ENCODE peak calls at places on chromosomes 3 and 15, in ten cellular contexts. X is lower leg skin; N is effector memory CD4-positive, alpha-beta T cell; J is naive thymus-derived CD4-positive, alpha-beta T cell; O is AG04449; V is neural progenitor cell; Z is small intestine; Q is right lobe of liver; B is cardiac fibroblast; G is Peyer's patch. T is an unnamed sample.

GRCh38 chr15:68726246-68726645 is 94.4 kb downstream of the ANP32A start:
- DNase-seq in X (no peak), N (no peak), J (no peak), O (no peak), V (no peak), Z (no peak), Q (no peak), B (no peak), G (no peak), T (no peak)

GRCh38 chr3:111859974-111860859 is 1.2 kb downstream of the PHLDB2 start:
- DNase-seq in X (peak), N (peak), J (peak), O (no peak), V (peak), Z (peak), Q (peak), B (peak), G (peak), T (peak)

GRCh38 chr15:32674681-32675080 is 33.2 kb downstream of the SCG5 start:
- DNase-seq in X (no peak), N (no peak), J (no peak), O (no peak), V (no peak), Z (no peak), Q (no peak), B (no peak), G (no peak), T (no peak)

GRCh38 chr15:83160741-83161140 is 46.9 kb downstream of the HDGFL3 start:
- DNase-seq in X (no peak), N (no peak), J (no peak), O (no peak), V (no peak), Z (no peak), Q (no peak), B (no peak), G (no peak), T (no peak)

GRCh38 chr3:58104712-58105111 is 96.5 kb downstream of the FLNB start:
- DNase-seq in X (no peak), N (no peak), J (no peak), O (no peak), V (no peak), Z (no peak), Q (no peak), B (no peak), G (no peak), T (no peak)

GRCh38 chr15:29671308-29671981 is 150.8 kb downstream of the TJP1 start:
- DNase-seq in X (peak), N (no peak), J (no peak), O (no peak), V (no peak), Z (no peak), Q (no peak), B (peak), G (no peak), T (no peak)

GRCh38 chr3:107848516-107848915 is 242.3 kb downstream of the CD47 start:
- DNase-seq in X (no peak), N (no peak), J (no peak), O (no peak), V (no peak), Z (no peak), Q (no peak), B (no peak), G (no peak), T (no peak)

GRCh38 chr15:71743861-71744382 is 66.4 kb upstream of the NR2E3 start:
- DNase-seq in X (no peak), N (no peak), J (peak), O (no peak), V (peak), Z (peak), Q (peak), B (peak), G (no peak), T (no peak)

GRCh38 chr15:88604381-88604951 is 16.7 kb upstream of the AEN start:
- DNase-seq in X (no peak), N (no peak), J (no peak), O (no peak), V (peak), Z (no peak), Q (no peak), B (no peak), G (no peak), T (no peak)

GRCh38 chr3:134693804-134694203 is 43.0 kb upstream of the KY start:
- DNase-seq in X (no peak), N (no peak), J (no peak), O (no peak), V (no peak), Z (no peak), Q (no peak), B (no peak), G (no peak), T (no peak)

GRCh38 chr15:77140220-77140619 is 69.3 kb upstream of the TSPAN3 start:
- DNase-seq in X (no peak), N (no peak), J (no peak), O (no peak), V (no peak), Z (no peak), Q (no peak), B (no peak), G (no peak), T (no peak)
- H3K4me3 ChIP-seq in X (no peak), N (no peak), J (no peak), O (no peak), V (no peak), Z (no peak), Q (no peak), B (no peak), G (no peak), T (no peak)

GRCh38 chr3:183291511-183292031 is 38.5 kb downstream of the B3GNT5 start:
- DNase-seq in X (no peak), N (no peak), J (no peak), O (no peak), V (no peak), Z (no peak), Q (no peak), B (peak), G (no peak), T (no peak)
- H3K4me3 ChIP-seq in X (no peak), N (no peak), J (no peak), O (no peak), V (no peak), Z (no peak), Q (no peak), B (no peak), G (no peak), T (no peak)

GRCh38 chr15:90194655-90195054 is 6.5 kb upstream of the SEMA4B start:
- DNase-seq in X (no peak), N (no peak), J (no peak), O (no peak), V (no peak), Z (no peak), Q (no peak), B (no peak), G (no peak), T (no peak)

GRCh38 chr15:90191344-90191687 is 9.8 kb upstream of the SEMA4B start:
- DNase-seq in X (no peak), N (no peak), J (no peak), O (no peak), V (no peak), Z (peak), Q (no peak), B (no peak), G (no peak), T (no peak)

GRCh38 chr15:90190606-90191343 is 10.4 kb upstream of the SEMA4B start:
- DNase-seq in X (peak), N (no peak), J (no peak), O (no peak), V (no peak), Z (peak), Q (no peak), B (no peak), G (peak), T (no peak)

GRCh38 chr15:90191795-90192494 is 9.2 kb upstream of the SEMA4B start:
- DNase-seq in X (peak), N (no peak), J (peak), O (no peak), V (no peak), Z (peak), Q (peak), B (no peak), G (peak), T (no peak)

GRCh38 chr15:90192961-90193786 is 8.0 kb upstream of the SEMA4B start:
- DNase-seq in X (no peak), N (no peak), J (no peak), O (no peak), V (no peak), Z (no peak), Q (no peak), B (no peak), G (no peak), T (no peak)
- H3K4me3 ChIP-seq in X (no peak), N (no peak), J (no peak), O (no peak), V (no peak), Z (no peak), Q (no peak), B (no peak), G (no peak), T (no peak)

GRCh38 chr3:123058505-123058904 is 8.3 kb upstream of the PDIA5 start:
- DNase-seq in X (no peak), N (no peak), J (no peak), O (no peak), V (no peak), Z (no peak), Q (no peak), B (no peak), G (no peak), T (no peak)
- H3K4me3 ChIP-seq in X (no peak), N (no peak), J (no peak), O (no peak), V (no peak), Z (no peak), Q (no peak), B (no peak), G (no peak), T (no peak)

DNA sequence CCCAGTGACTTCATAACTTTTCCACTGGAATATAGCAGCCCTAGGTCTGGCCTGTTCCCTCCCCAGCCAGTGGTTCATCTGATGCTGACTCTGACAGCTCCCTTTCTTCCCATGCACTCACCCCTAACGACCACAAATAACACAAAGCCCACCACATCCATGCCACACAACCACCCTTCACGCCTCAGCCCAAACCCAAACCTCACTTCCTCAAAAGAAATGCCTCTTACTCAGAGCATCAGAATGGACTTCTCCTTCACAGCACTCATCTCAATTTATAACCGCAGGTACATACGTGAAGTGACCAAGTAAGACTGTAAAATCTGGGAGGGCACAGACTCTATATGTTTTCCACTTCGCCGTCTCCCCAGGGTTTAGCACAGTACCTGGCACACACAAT is 1.1 kb downstream of the RBSN start:
- DNase-seq in X (no peak), N (peak), J (no peak), O (no peak), V (no peak), Z (no peak), Q (no peak), B (peak), G (no peak), T (no peak)
- H3K4me3 ChIP-seq in X (no peak), N (peak), J (peak), O (peak), V (peak), Z (no peak), Q (peak), B (peak), G (peak), T (peak)

DNA sequence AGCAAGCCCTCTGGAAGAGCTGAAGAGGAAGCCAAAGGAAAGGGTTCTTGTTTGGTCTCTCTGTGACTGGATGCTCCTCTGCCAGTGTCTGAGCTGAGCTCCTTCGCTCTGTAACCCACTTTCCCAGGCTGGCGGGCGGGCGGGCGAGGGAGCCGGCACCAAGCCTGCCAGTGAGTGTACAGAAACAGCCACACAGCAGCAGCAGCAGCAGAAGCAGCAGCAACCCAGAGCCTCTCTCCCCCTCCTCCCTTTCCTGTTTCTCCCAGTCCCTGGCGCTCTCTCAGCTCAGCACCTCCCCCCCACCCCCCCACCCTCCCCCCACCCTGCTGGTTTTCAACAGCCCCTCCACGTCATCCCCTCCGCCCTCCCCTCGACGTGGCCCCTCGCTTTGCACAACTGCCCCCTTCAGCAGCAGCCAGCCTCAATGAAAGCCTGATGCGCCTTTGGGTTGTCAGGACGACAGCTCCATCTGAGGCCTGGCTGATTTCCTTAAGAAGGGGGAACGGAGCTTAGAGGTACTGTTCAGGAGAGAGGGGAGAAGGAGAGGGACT is at the start of gene LSAMP:
- DNase-seq in X (no peak), N (no peak), J (no peak), O (no peak), V (peak), Z (no peak), Q (no peak), B (no peak), G (no peak), T (no peak)
- H3K4me3 ChIP-seq in X (no peak), N (no peak), J (no peak), O (peak), V (peak), Z (peak), Q (no peak), B (no peak), G (peak), T (peak)

GRCh38 chr15:39767921-39768320 is 14.7 kb downstream of the FSIP1 start:
- DNase-seq in X (no peak), N (no peak), J (no peak), O (no peak), V (no peak), Z (no peak), Q (no peak), B (no peak), G (no peak), T (no peak)

GRCh38 chr15:39774688-39775267 is 7.9 kb downstream of the FSIP1 start:
- DNase-seq in X (no peak), N (peak), J (peak), O (no peak), V (no peak), Z (no peak), Q (no peak), B (no peak), G (no peak), T (no peak)

GRCh38 chr15:39776068-39776467 is 6.6 kb downstream of the FSIP1 start:
- DNase-seq in X (no peak), N (no peak), J (no peak), O (no peak), V (no peak), Z (no peak), Q (no peak), B (no peak), G (no peak), T (no peak)

GRCh38 chr15:39770748-39771689 is 11.6 kb downstream of the FSIP1 start:
- DNase-seq in X (no peak), N (no peak), J (no peak), O (peak), V (no peak), Z (no peak), Q (no peak), B (peak), G (no peak), T (no peak)
- H3K4me3 ChIP-seq in X (no peak), N (no peak), J (no peak), O (no peak), V (no peak), Z (no peak), Q (no peak), B (peak), G (no peak), T (peak)

T was measured in coronary artery.